ENCODE peak calls at places on chromosomes 5 and 9, in ten cellular contexts. P is iPS DF 6.9; E is activated CD4-positive, alpha-beta T cell treated with anti-CD3 and anti-CD28 coated beads, Interleukin-2, amount 50 U/mL, for 1 hour; T is left cardiac atrium; M is NCI-H524; D is stromal cell of bone marrow; Q is T-helper 9 cell; B is T1000; S is activated T-helper 1 cell treated with anti-CD3 and anti-CD28 coated beads, Interleukin-2, amount 50 U/mL, for 16 hours; L is brain microvascular endothelial cell. U is an unnamed sample.
A peak's percentile ranks its signal among the peaks of the same experiment; 100 is the strongest.

GRCh38 chr9:137276757-137277328 is 683 bp upstream of the TOR4A start:
- DNase-seq in B (no peak), T (peak; percentile 89), E (no peak), P (no peak), D (no peak), M (no peak), S (no peak), L (no peak), Q (no peak), U (no peak)

GRCh38 chr5:176560364-176560763 is 11.2 kb downstream of the CDHR2 start:
- DNase-seq in P (no peak), T (no peak), M (no peak), D (no peak), S (no peak), L (no peak), B (no peak), Q (no peak), E (no peak), U (no peak)

GRCh38 chr5:68745459-68745858 is 348.4 kb upstream of the SLC30A5 start:
- DNase-seq in M (no peak), P (no peak), Q (no peak), D (no peak), L (no peak), S (no peak), E (no peak), T (no peak), B (no peak), U (no peak)

GRCh38 chr9:70404261-70404660 is 10.2 kb downstream of the KLF9 start:
- DNase-seq in L (no peak), B (no peak), D (no peak), S (no peak), P (no peak), T (no peak), M (no peak), E (no peak), Q (no peak), U (peak; percentile 15)

GRCh38 chr5:175653763-175654162 is 4.1 kb upstream of the HRH2 start:
- DNase-seq in E (no peak), S (no peak), D (no peak), Q (no peak), M (no peak), T (no peak), P (no peak), L (no peak), B (no peak), U (no peak)

GRCh38 chr5:16918156-16918555 is 17.9 kb downstream of the MYO10 start:
- DNase-seq in D (peak; percentile 36), M (no peak), Q (no peak), E (no peak), S (no peak), L (no peak), B (no peak), P (no peak), T (no peak), U (no peak)

GRCh38 chr5:123951204-123951977 is 439.4 kb downstream of the CSNK1G3 start:
- DNase-seq in S (no peak), Q (no peak), P (no peak), B (peak; percentile 31), L (peak; percentile 95), E (no peak), T (no peak), D (peak; percentile 95), M (no peak), U (no peak)

GRCh38 chr9:37200572-37201005 is 80.2 kb downstream of the ZCCHC7 start:
- DNase-seq in M (no peak), L (no peak), P (no peak), E (no peak), Q (no peak), B (no peak), T (no peak), S (no peak), D (no peak), U (no peak)

GRCh38 chr5:16733597-16733996 is 116.8 kb upstream of the RETREG1 start:
- DNase-seq in L (no peak), S (no peak), B (no peak), Q (no peak), M (no peak), D (no peak), E (no peak), T (no peak), P (no peak), U (no peak)

GRCh38 chr9:70429899-70430298 is 15.4 kb upstream of the KLF9 start:
- DNase-seq in L (no peak), Q (no peak), T (no peak), M (no peak), S (no peak), B (no peak), P (no peak), E (no peak), D (no peak), U (no peak)

GRCh38 chr9:5499889-5500398 is 10.4 kb upstream of the PDCD1LG2 start:
- DNase-seq in T (peak; percentile 59), L (peak; percentile 51), D (no peak), P (no peak), E (no peak), B (no peak), Q (no peak), S (no peak), M (no peak), U (no peak)

GRCh38 chr9:114929166-114929565 is 1.2 kb downstream of the TNFSF8 start:
- DNase-seq in L (no peak), S (no peak), E (no peak), D (no peak), M (no peak), B (no peak), T (no peak), P (no peak), Q (no peak), U (no peak)

GRCh38 chr9:124618476-124618875 is 111.3 kb upstream of the NR5A1 start:
- DNase-seq in E (no peak), Q (no peak), B (no peak), M (no peak), D (no peak), L (no peak), T (no peak), S (no peak), P (no peak), U (no peak)

GRCh38 chr9:116403171-116403570 is 249.6 kb downstream of the PAPPA start:
- DNase-seq in E (no peak), B (no peak), Q (no peak), D (no peak), T (no peak), M (no peak), L (no peak), P (no peak), S (no peak), U (no peak)

GRCh38 chr9:91813261-91813795 is 136.7 kb downstream of the ROR2 start:
- DNase-seq in L (no peak), M (no peak), P (no peak), Q (no peak), B (no peak), S (no peak), T (no peak), D (no peak), E (no peak), U (no peak)

GRCh38 chr9:92147030-92147853 is 32.0 kb upstream of the SPTLC1 start:
- DNase-seq in D (peak; percentile 83), L (peak; percentile 98), M (no peak), B (peak; percentile 82), E (no peak), P (no peak), Q (no peak), T (peak; percentile 70), S (no peak), U (no peak)

GRCh38 chr5:133372306-133373008 is 239.9 kb downstream of the FSTL4 start:
- DNase-seq in T (no peak), D (no peak), M (no peak), B (no peak), Q (no peak), S (no peak), E (no peak), P (no peak), L (no peak), U (no peak)

GRCh38 chr5:106019271-106019670 is 1651.5 kb downstream of the EFNA5 start:
- DNase-seq in T (no peak), P (no peak), D (peak; percentile 73), B (no peak), L (peak; percentile 25), E (no peak), Q (no peak), M (no peak), S (no peak), U (no peak)

GRCh38 chr5:58582004-58582403 is 871 bp upstream of the RAB3C start:
- DNase-seq in P (no peak), T (no peak), S (no peak), M (peak; percentile 25), Q (no peak), D (no peak), E (no peak), L (no peak), B (no peak), U (no peak)

GRCh38 chr9:5778799-5779198 is 54.1 kb downstream of the ERMP1 start:
- DNase-seq in Q (no peak), T (no peak), D (no peak), L (no peak), S (no peak), P (no peak), E (no peak), B (no peak), M (no peak), U (no peak)

GRCh38 chr5:8500426-8500825 is 631.5 kb downstream of the MTRR start:
- DNase-seq in E (no peak), S (no peak), T (no peak), Q (no peak), P (no peak), L (peak; percentile 16), M (no peak), B (peak; percentile 4), D (peak; percentile 91), U (no peak)

GRCh38 chr9:35618325-35618727 is at the start of gene CD72:
- DNase-seq in Q (no peak), E (no peak), P (no peak), B (no peak), T (no peak), L (no peak), M (no peak), D (no peak), S (no peak), U (no peak)